ENCODE peak calls at places on chromosomes 13 and 19, in eight cellular contexts. G is ascending aorta, W is aorta, P is OCI-LY7, H is AG10803, M is WERI-Rb-1, R is upper lobe of left lung, U is psoas muscle. C is an unnamed sample.

GRCh38 chr13:45851171-45851889 is at the start of gene SIAH3:
- DNase-seq in W (no peak), G (no peak), H (no peak), M (peak; percentile 53), R (peak; percentile 55), P (no peak), U (no peak), C (no peak)

GRCh38 chr19:10424011-10424637 is 3.8 kb downstream of the PDE4A start:
- DNase-seq in M (peak; percentile 86), H (peak; percentile 63), G (no peak), P (peak; percentile 74), W (peak; percentile 94), R (peak; percentile 96), U (peak; percentile 91), C (peak; percentile 87)

GRCh38 chr19:36916991-36917390 is 859 bp downstream of the ZNF568 start:
- DNase-seq in P (no peak), G (no peak), H (peak; percentile 44), W (no peak), M (peak; percentile 18), U (no peak), R (no peak), C (no peak)

GRCh38 chr19:6774821-6775707 is 2.6 kb downstream of the VAV1 start:
- DNase-seq in P (peak; percentile 30), G (no peak), R (no peak), W (no peak), M (peak; percentile 25), H (peak; percentile 25), U (no peak), C (no peak)

GRCh38 chr19:44925114-44925891 is 10.9 kb downstream of the APOC1 start:
- DNase-seq in H (peak; percentile 76), U (peak; percentile 94), R (no peak), W (peak; percentile 84), P (no peak), M (no peak), G (peak; percentile 69), C (peak; percentile 52)

GRCh38 chr19:39332293-39332692 is 3.5 kb downstream of the GMFG start:
- DNase-seq in H (no peak), U (no peak), R (no peak), P (no peak), M (no peak), G (no peak), W (no peak), C (no peak)

GRCh38 chr19:12126707-12127106 is 13.4 kb downstream of the ZNF20 start:
- DNase-seq in H (no peak), M (peak; percentile 29), P (peak; percentile 41), G (no peak), R (no peak), U (no peak), W (no peak), C (no peak)

GRCh38 chr13:30872685-30873443 is 33.2 kb upstream of the MEDAG start:
- DNase-seq in M (no peak), R (no peak), W (peak; percentile 89), U (peak; percentile 68), H (peak; percentile 82), G (peak; percentile 69), P (no peak), C (no peak)

GRCh38 chr13:97043302-97043701 is 49.0 kb upstream of the OXGR1 start:
- DNase-seq in P (no peak), W (no peak), R (no peak), H (peak; percentile 85), G (no peak), M (no peak), U (no peak), C (no peak)

GRCh38 chr19:28500982-28501633 is 711.8 kb downstream of the UQCRFS1 start:
- DNase-seq in H (no peak), U (no peak), M (no peak), P (no peak), R (no peak), G (no peak), W (no peak), C (no peak)

GRCh38 chr19:50728084-50728737 is 5.0 kb downstream of the CLEC11A start:
- DNase-seq in P (no peak), G (no peak), H (peak; percentile 62), U (peak; percentile 78), M (peak; percentile 23), W (peak; percentile 86), R (peak; percentile 83), C (peak; percentile 43)

GRCh38 chr19:55369651-55370304 is 485 bp downstream of the IL11 start:
- DNase-seq in R (peak; percentile 82), H (peak; percentile 79), G (no peak), P (no peak), M (peak; percentile 83), U (no peak), W (no peak), C (no peak)

GRCh38 chr19:54100560-54100959 is at the start of gene OSCAR:
- DNase-seq in G (no peak), W (peak; percentile 74), H (peak; percentile 21), M (no peak), U (no peak), R (no peak), P (no peak), C (no peak)

GRCh38 chr13:46086985-46087384 is 17.8 kb downstream of the CPB2 start:
- DNase-seq in R (peak; percentile 61), U (no peak), H (no peak), M (no peak), P (no peak), G (no peak), W (no peak), C (no peak)

GRCh38 chr19:20067898-20068297 is 9.9 kb upstream of the ZNF90 start:
- DNase-seq in W (no peak), G (no peak), R (no peak), P (no peak), U (no peak), H (no peak), M (no peak), C (no peak)

GRCh38 chr19:3474614-3475013 is 5.7 kb downstream of the SMIM24 start:
- DNase-seq in G (no peak), H (no peak), M (no peak), P (no peak), U (no peak), W (no peak), R (no peak), C (no peak)

GRCh38 chr19:17236831-17237543 is 8.7 kb downstream of the NR2F6 start:
- DNase-seq in R (no peak), P (no peak), M (no peak), H (no peak), W (no peak), U (peak; percentile 49), G (no peak), C (no peak)

GRCh38 chr19:10134040-10134439 is 14.3 kb upstream of the EIF3G start:
- DNase-seq in R (peak; percentile 72), H (no peak), G (no peak), P (no peak), U (no peak), W (no peak), M (no peak), C (no peak)

GRCh38 chr13:21673592-21674270 is 2.9 kb downstream of the FGF9 start:
- DNase-seq in G (no peak), P (peak; percentile 79), R (peak; percentile 92), M (no peak), U (peak; percentile 65), W (no peak), H (no peak), C (peak; percentile 58)

GRCh38 chr19:42267644-42268141 is 1.4 kb upstream of the CIC start:
- DNase-seq in U (no peak), M (no peak), R (no peak), P (no peak), G (no peak), H (peak; percentile 38), W (no peak), C (no peak)

GRCh38 chr19:55902080-55902751 is 29.9 kb downstream of the NLRP13 start:
- DNase-seq in G (no peak), P (no peak), R (no peak), H (no peak), U (no peak), M (no peak), W (no peak), C (no peak)

GRCh38 chr19:24069907-24070657 is 16.9 kb upstream of the ZNF254 start:
- DNase-seq in P (no peak), R (no peak), G (no peak), H (no peak), M (no peak), W (no peak), U (no peak), C (no peak)

GRCh38 chr13:79141082-79141481 is 265.0 kb downstream of the RBM26 start:
- DNase-seq in H (no peak), M (peak; percentile 17), W (no peak), G (no peak), R (no peak), U (no peak), P (no peak), C (no peak)

GRCh38 chr19:18419699-18420460 is 682 bp downstream of the SSBP4 start:
- DNase-seq in U (peak; percentile 66), M (no peak), W (peak; percentile 83), P (peak; percentile 77), R (peak; percentile 88), H (no peak), G (no peak), C (no peak)

GRCh38 chr13:19052180-19052579 is 129.4 kb downstream of the TUBA3C start:
- DNase-seq in R (no peak), H (no peak), M (no peak), U (no peak), W (no peak), G (no peak), P (no peak), C (no peak)

DNA sequence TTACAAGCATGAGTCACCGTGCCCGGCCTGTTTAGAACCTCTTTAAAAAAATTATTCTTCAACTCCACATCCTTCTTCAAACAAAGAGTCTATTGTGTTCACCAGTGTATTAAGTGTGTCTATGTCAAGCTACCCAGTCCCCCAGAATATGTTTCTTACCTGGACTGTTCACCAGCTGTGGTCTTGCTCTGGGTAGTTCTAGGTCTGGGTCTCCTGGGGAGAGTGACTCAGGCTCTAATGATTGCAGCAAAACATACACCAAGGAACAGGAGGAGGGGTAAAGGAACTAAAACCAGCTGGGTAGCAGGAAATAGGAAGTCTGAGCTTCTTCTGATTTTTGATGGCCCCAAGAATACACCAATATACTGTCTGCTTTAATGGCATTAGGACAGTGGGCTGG is at the start of gene FPR1:
- DNase-seq in H (peak; percentile 65), W (no peak), G (no peak), M (no peak), P (peak; percentile 59), R (no peak), U (no peak), C (no peak)
- H3K4me3 ChIP-seq in H (no peak within 1 kb of the TSS), W (no peak within 1 kb of the TSS), G (peak within 1 kb of the TSS; percentile 30), M (no peak within 1 kb of the TSS), P (peak within 1 kb of the TSS; percentile 26), R (peak within 1 kb of the TSS; percentile 29), U (peak within 1 kb of the TSS; percentile 22), C (peak within 1 kb of the TSS; percentile 34)

GRCh38 chr13:75010941-75011340 is 471.0 kb downstream of the TBC1D4 start:
- DNase-seq in G (no peak), R (no peak), W (no peak), P (no peak), H (no peak), M (no peak), U (no peak), C (no peak)
- H3K4me3 ChIP-seq in G (no peak overlapping the region), R (no peak overlapping the region), W (no peak overlapping the region), P (no peak overlapping the region), H (no peak overlapping the region), M (no peak overlapping the region), U (no peak overlapping the region), C (no peak overlapping the region)

GRCh38 chr13:24033527-24034302 is 126.8 kb upstream of the SPATA13 start:
- DNase-seq in H (peak; percentile 96), W (no peak), P (no peak), R (no peak), M (no peak), G (no peak), U (no peak), C (no peak)
- H3K4me3 ChIP-seq in H (no peak overlapping the region), W (no peak overlapping the region), P (no peak overlapping the region), R (no peak overlapping the region), M (no peak overlapping the region), G (no peak overlapping the region), U (no peak overlapping the region), C (no peak overlapping the region)

GRCh38 chr19:2042485-2043268 is 8.4 kb downstream of the MKNK2 start:
- DNase-seq in G (no peak), W (peak; percentile 82), H (no peak), M (no peak), R (peak; percentile 84), P (no peak), U (peak; percentile 85), C (peak; percentile 60)
- H3K4me3 ChIP-seq in G (peak overlapping the region; percentile 57), W (peak overlapping the region; percentile 4), H (no peak overlapping the region), M (peak overlapping the region; percentile 45), R (peak overlapping the region; percentile 31), P (peak overlapping the region; percentile 63), U (peak overlapping the region; percentile 42), C (peak overlapping the region; percentile 30)